ENCODE peak calls at places on chromosomes 4 and X, in ten cellular contexts. One of them, this sample, is unnamed.

GRCh38 chr4:7906171-7906581 is 33.5 kb downstream of the AFAP1 start:
- DNase-seq in Karpas-422: no peak
- DNase-seq in colonic mucosa: no peak
- DNase-seq in adipocyte: no peak
- DNase-seq in neuronal stem cell: no peak
- DNase-seq in astrocyte: peak; percentile 65
- DNase-seq in HepG2: no peak
- DNase-seq in endodermal cell: no peak
- DNase-seq in keratinocyte: no peak
- DNase-seq in IMR-90: peak; percentile 45
- DNase-seq in this sample: no peak

GRCh38 chrX:131288738-131289511 is at the start of gene IGSF1:
- DNase-seq in astrocyte: peak; percentile 20
- DNase-seq in IMR-90: no peak
- DNase-seq in HepG2: peak; percentile 17
- DNase-seq in keratinocyte: no peak
- DNase-seq in Karpas-422: no peak
- DNase-seq in endodermal cell: peak; percentile 92
- DNase-seq in neuronal stem cell: no peak
- DNase-seq in adipocyte: no peak
- DNase-seq in colonic mucosa: no peak
- DNase-seq in this sample: peak; percentile 30

GRCh38 chrX:28549839-28550238 is 37.4 kb upstream of the IL1RAPL1 start:
- DNase-seq in Karpas-422: no peak
- DNase-seq in adipocyte: no peak
- DNase-seq in colonic mucosa: no peak
- DNase-seq in neuronal stem cell: no peak
- DNase-seq in keratinocyte: no peak
- DNase-seq in HepG2: no peak
- DNase-seq in astrocyte: no peak
- DNase-seq in IMR-90: no peak
- DNase-seq in endodermal cell: no peak
- DNase-seq in this sample: no peak

GRCh38 chr4:26482508-26483462 is 7.5 kb downstream of the CCKAR start:
- DNase-seq in keratinocyte: no peak
- DNase-seq in IMR-90: no peak
- DNase-seq in neuronal stem cell: no peak
- DNase-seq in Karpas-422: peak; percentile 20
- DNase-seq in colonic mucosa: no peak
- DNase-seq in adipocyte: no peak
- DNase-seq in astrocyte: peak; percentile 60
- DNase-seq in HepG2: no peak
- DNase-seq in endodermal cell: no peak
- DNase-seq in this sample: no peak

GRCh38 chrX:69179380-69179911 is 14.2 kb upstream of the PJA1 start:
- DNase-seq in IMR-90: peak; percentile 29
- DNase-seq in Karpas-422: no peak
- DNase-seq in colonic mucosa: no peak
- DNase-seq in endodermal cell: peak; percentile 70
- DNase-seq in neuronal stem cell: peak; percentile 64
- DNase-seq in adipocyte: no peak
- DNase-seq in HepG2: no peak
- DNase-seq in keratinocyte: no peak
- DNase-seq in astrocyte: peak; percentile 27
- DNase-seq in this sample: peak; percentile 55

GRCh38 chr4:25128671-25129070 is 31.6 kb downstream of the SEPSECS start:
- DNase-seq in endodermal cell: no peak
- DNase-seq in astrocyte: peak; percentile 60
- DNase-seq in keratinocyte: no peak
- DNase-seq in IMR-90: no peak
- DNase-seq in neuronal stem cell: no peak
- DNase-seq in HepG2: no peak
- DNase-seq in adipocyte: no peak
- DNase-seq in Karpas-422: no peak
- DNase-seq in colonic mucosa: no peak
- DNase-seq in this sample: no peak

GRCh38 chr4:83604315-83604714 is 68.4 kb downstream of the GPAT3 start:
- DNase-seq in astrocyte: no peak
- DNase-seq in neuronal stem cell: no peak
- DNase-seq in adipocyte: no peak
- DNase-seq in IMR-90: no peak
- DNase-seq in HepG2: no peak
- DNase-seq in Karpas-422: no peak
- DNase-seq in colonic mucosa: no peak
- DNase-seq in keratinocyte: no peak
- DNase-seq in endodermal cell: no peak
- DNase-seq in this sample: no peak

GRCh38 chrX:47030339-47030738 is 47.9 kb upstream of the RGN start:
- DNase-seq in adipocyte: peak; percentile 88
- DNase-seq in IMR-90: peak; percentile 68
- DNase-seq in Karpas-422: peak; percentile 86
- DNase-seq in astrocyte: peak; percentile 27
- DNase-seq in endodermal cell: no peak
- DNase-seq in neuronal stem cell: peak; percentile 54
- DNase-seq in HepG2: peak; percentile 53
- DNase-seq in colonic mucosa: peak; percentile 21
- DNase-seq in keratinocyte: no peak
- DNase-seq in this sample: peak; percentile 63

GRCh38 chr4:10587697-10588096 is 96.9 kb downstream of the CLNK start:
- DNase-seq in endodermal cell: no peak
- DNase-seq in neuronal stem cell: no peak
- DNase-seq in keratinocyte: no peak
- DNase-seq in colonic mucosa: no peak
- DNase-seq in astrocyte: peak; percentile 39
- DNase-seq in Karpas-422: no peak
- DNase-seq in IMR-90: no peak
- DNase-seq in adipocyte: no peak
- DNase-seq in HepG2: no peak
- DNase-seq in this sample: no peak

GRCh38 chr4:791866-792630 is 33.9 kb downstream of the CPLX1 start:
- DNase-seq in HepG2: no peak
- DNase-seq in adipocyte: peak; percentile 37
- DNase-seq in colonic mucosa: peak; percentile 56
- DNase-seq in keratinocyte: no peak
- DNase-seq in Karpas-422: peak; percentile 73
- DNase-seq in astrocyte: no peak
- DNase-seq in neuronal stem cell: no peak
- DNase-seq in endodermal cell: peak; percentile 89
- DNase-seq in IMR-90: no peak
- DNase-seq in this sample: no peak

GRCh38 chrX:18424482-18425198 is 768 bp upstream of the CDKL5 start:
- DNase-seq in endodermal cell: no peak
- DNase-seq in astrocyte: peak; percentile 31
- DNase-seq in adipocyte: peak; percentile 48
- DNase-seq in keratinocyte: no peak
- DNase-seq in HepG2: no peak
- DNase-seq in neuronal stem cell: no peak
- DNase-seq in colonic mucosa: peak; percentile 22
- DNase-seq in Karpas-422: peak; percentile 67
- DNase-seq in IMR-90: peak; percentile 70
- DNase-seq in this sample: no peak

GRCh38 chr4:173189117-173189693 is 20.6 kb downstream of the GALNT7 start:
- DNase-seq in colonic mucosa: no peak
- DNase-seq in HepG2: no peak
- DNase-seq in neuronal stem cell: no peak
- DNase-seq in IMR-90: peak; percentile 85
- DNase-seq in endodermal cell: no peak
- DNase-seq in adipocyte: peak; percentile 35
- DNase-seq in keratinocyte: no peak
- DNase-seq in astrocyte: peak; percentile 77
- DNase-seq in Karpas-422: no peak
- DNase-seq in this sample: no peak

GRCh38 chr4:81030617-81031388 is at the start of gene BMP3:
- DNase-seq in neuronal stem cell: peak; percentile 43
- DNase-seq in colonic mucosa: peak; percentile 53
- DNase-seq in HepG2: no peak
- DNase-seq in adipocyte: peak; percentile 69
- DNase-seq in astrocyte: peak; percentile 23
- DNase-seq in IMR-90: peak; percentile 18
- DNase-seq in Karpas-422: no peak
- DNase-seq in keratinocyte: no peak
- DNase-seq in endodermal cell: peak; percentile 81
- DNase-seq in this sample: no peak

GRCh38 chr4:76997454-76997853 is 47.9 kb downstream of the SEPTIN11 start:
- DNase-seq in neuronal stem cell: no peak
- DNase-seq in endodermal cell: no peak
- DNase-seq in astrocyte: no peak
- DNase-seq in keratinocyte: no peak
- DNase-seq in colonic mucosa: no peak
- DNase-seq in adipocyte: no peak
- DNase-seq in HepG2: no peak
- DNase-seq in Karpas-422: no peak
- DNase-seq in IMR-90: no peak
- DNase-seq in this sample: no peak

GRCh38 chr4:41212221-41213203 is 1.8 kb downstream of the APBB2 start:
- DNase-seq in adipocyte: peak; percentile 90
- DNase-seq in neuronal stem cell: no peak
- DNase-seq in IMR-90: peak; percentile 64
- DNase-seq in keratinocyte: no peak
- DNase-seq in HepG2: peak; percentile 64
- DNase-seq in Karpas-422: no peak
- DNase-seq in colonic mucosa: peak; percentile 57
- DNase-seq in endodermal cell: peak; percentile 69
- DNase-seq in astrocyte: peak; percentile 59
- DNase-seq in this sample: peak; percentile 22

GRCh38 chrX:28205905-28206304 is 224.7 kb upstream of the DCAF8L1 start:
- DNase-seq in Karpas-422: no peak
- DNase-seq in adipocyte: no peak
- DNase-seq in IMR-90: no peak
- DNase-seq in endodermal cell: no peak
- DNase-seq in HepG2: no peak
- DNase-seq in neuronal stem cell: no peak
- DNase-seq in astrocyte: no peak
- DNase-seq in colonic mucosa: no peak
- DNase-seq in keratinocyte: no peak
- DNase-seq in this sample: no peak

GRCh38 chrX:41384041-41384705 is 50.2 kb downstream of the DDX3X start:
- DNase-seq in adipocyte: peak; percentile 8
- DNase-seq in HepG2: no peak
- DNase-seq in Karpas-422: no peak
- DNase-seq in keratinocyte: no peak
- DNase-seq in neuronal stem cell: no peak
- DNase-seq in colonic mucosa: peak; percentile 74
- DNase-seq in IMR-90: peak; percentile 86
- DNase-seq in astrocyte: peak; percentile 74
- DNase-seq in endodermal cell: no peak
- DNase-seq in this sample: no peak

GRCh38 chr4:15766821-15767220 is 11.3 kb upstream of the CD38 start:
- DNase-seq in neuronal stem cell: no peak
- DNase-seq in keratinocyte: no peak
- DNase-seq in HepG2: no peak
- DNase-seq in Karpas-422: no peak
- DNase-seq in astrocyte: no peak
- DNase-seq in adipocyte: no peak
- DNase-seq in colonic mucosa: no peak
- DNase-seq in IMR-90: no peak
- DNase-seq in endodermal cell: no peak
- DNase-seq in this sample: no peak
- H3K9ac ChIP-seq in neuronal stem cell: no peak overlapping the region
- H3K9ac ChIP-seq in keratinocyte: no peak overlapping the region
- H3K9ac ChIP-seq in HepG2: no peak overlapping the region
- H3K9ac ChIP-seq in Karpas-422: no peak overlapping the region
- H3K9ac ChIP-seq in astrocyte: no peak overlapping the region
- H3K9ac ChIP-seq in adipocyte: no peak overlapping the region
- H3K9ac ChIP-seq in colonic mucosa: no peak overlapping the region
- H3K9ac ChIP-seq in IMR-90: no peak overlapping the region
- H3K9ac ChIP-seq in endodermal cell: no peak overlapping the region
- H3K9ac ChIP-seq in this sample: no peak overlapping the region

GRCh38 chr4:127959794-127960193 is 5.2 kb downstream of the MFSD8 start:
- DNase-seq in adipocyte: peak; percentile 33
- DNase-seq in neuronal stem cell: no peak
- DNase-seq in IMR-90: peak; percentile 6
- DNase-seq in HepG2: no peak
- DNase-seq in colonic mucosa: no peak
- DNase-seq in keratinocyte: no peak
- DNase-seq in astrocyte: no peak
- DNase-seq in endodermal cell: no peak
- DNase-seq in Karpas-422: no peak
- DNase-seq in this sample: no peak

GRCh38 chr4:127965062-127965802 is at the start of the genes ABHD18 and MFSD8:
- DNase-seq in keratinocyte: peak; percentile 97
- DNase-seq in neuronal stem cell: peak; percentile 97
- DNase-seq in astrocyte: peak; percentile 96
- DNase-seq in Karpas-422: peak; percentile 100
- DNase-seq in IMR-90: peak; percentile 99
- DNase-seq in colonic mucosa: peak; percentile 99
- DNase-seq in endodermal cell: peak; percentile 100
- DNase-seq in HepG2: peak; percentile 97
- DNase-seq in adipocyte: peak; percentile 99
- DNase-seq in this sample: peak; percentile 96

GRCh38 chr4:127968565-127968964 is 3.4 kb downstream of the ABHD18 start:
- DNase-seq in HepG2: no peak
- DNase-seq in endodermal cell: no peak
- DNase-seq in Karpas-422: no peak
- DNase-seq in astrocyte: no peak
- DNase-seq in colonic mucosa: no peak
- DNase-seq in IMR-90: no peak
- DNase-seq in neuronal stem cell: no peak
- DNase-seq in keratinocyte: no peak
- DNase-seq in adipocyte: no peak
- DNase-seq in this sample: no peak

GRCh38 chr4:127967141-127967775 is 2.1 kb downstream of the ABHD18 start:
- DNase-seq in colonic mucosa: no peak
- DNase-seq in HepG2: peak; percentile 10
- DNase-seq in endodermal cell: no peak
- DNase-seq in IMR-90: peak; percentile 66
- DNase-seq in keratinocyte: no peak
- DNase-seq in adipocyte: peak; percentile 29
- DNase-seq in astrocyte: no peak
- DNase-seq in Karpas-422: no peak
- DNase-seq in neuronal stem cell: no peak
- DNase-seq in this sample: no peak

GRCh38 chr4:127965803-127966175 is 583 bp downstream of the ABHD18 start:
- DNase-seq in astrocyte: peak; percentile 5
- DNase-seq in IMR-90: peak; percentile 20
- DNase-seq in adipocyte: peak; percentile 40
- DNase-seq in Karpas-422: peak; percentile 91
- DNase-seq in keratinocyte: no peak
- DNase-seq in neuronal stem cell: no peak
- DNase-seq in endodermal cell: peak; percentile 89
- DNase-seq in HepG2: peak; percentile 73
- DNase-seq in colonic mucosa: peak; percentile 65
- DNase-seq in this sample: no peak
- H3K9ac ChIP-seq in astrocyte: peak overlapping the region; percentile 91
- H3K9ac ChIP-seq in IMR-90: peak overlapping the region; percentile 35
- H3K9ac ChIP-seq in adipocyte: peak overlapping the region; percentile 99
- H3K9ac ChIP-seq in Karpas-422: peak overlapping the region; percentile 85
- H3K9ac ChIP-seq in keratinocyte: peak overlapping the region; percentile 99
- H3K9ac ChIP-seq in neuronal stem cell: peak overlapping the region; percentile 91
- H3K9ac ChIP-seq in endodermal cell: peak overlapping the region; percentile 93
- H3K9ac ChIP-seq in HepG2: peak overlapping the region; percentile 98
- H3K9ac ChIP-seq in colonic mucosa: peak overlapping the region; percentile 98
- H3K9ac ChIP-seq in this sample: peak overlapping the region; percentile 97

GRCh38 chr4:52312722-52313121 is 261.6 kb downstream of the SPATA18 start:
- DNase-seq in astrocyte: no peak
- DNase-seq in neuronal stem cell: no peak
- DNase-seq in IMR-90: no peak
- DNase-seq in colonic mucosa: no peak
- DNase-seq in HepG2: no peak
- DNase-seq in endodermal cell: peak; percentile 64
- DNase-seq in adipocyte: no peak
- DNase-seq in keratinocyte: peak; percentile 38
- DNase-seq in Karpas-422: no peak
- DNase-seq in this sample: peak; percentile 3
- H3K9ac ChIP-seq in astrocyte: no peak overlapping the region
- H3K9ac ChIP-seq in neuronal stem cell: no peak overlapping the region
- H3K9ac ChIP-seq in IMR-90: no peak overlapping the region
- H3K9ac ChIP-seq in colonic mucosa: no peak overlapping the region
- H3K9ac ChIP-seq in HepG2: no peak overlapping the region
- H3K9ac ChIP-seq in endodermal cell: no peak overlapping the region
- H3K9ac ChIP-seq in adipocyte: no peak overlapping the region
- H3K9ac ChIP-seq in keratinocyte: no peak overlapping the region
- H3K9ac ChIP-seq in Karpas-422: no peak overlapping the region
- H3K9ac ChIP-seq in this sample: no peak overlapping the region

GRCh38 chrX:74420194-74421035 is 878 bp upstream of the SLC16A2 start:
- DNase-seq in Karpas-422: no peak
- DNase-seq in colonic mucosa: peak; percentile 51
- DNase-seq in HepG2: no peak
- DNase-seq in IMR-90: peak; percentile 48
- DNase-seq in endodermal cell: peak; percentile 90
- DNase-seq in astrocyte: peak; percentile 54
- DNase-seq in keratinocyte: no peak
- DNase-seq in neuronal stem cell: peak; percentile 48
- DNase-seq in adipocyte: peak; percentile 74
- DNase-seq in this sample: no peak
- H3K9ac ChIP-seq in Karpas-422: no peak overlapping the region
- H3K9ac ChIP-seq in colonic mucosa: no peak overlapping the region
- H3K9ac ChIP-seq in HepG2: no peak overlapping the region
- H3K9ac ChIP-seq in IMR-90: peak overlapping the region; percentile 80
- H3K9ac ChIP-seq in endodermal cell: peak overlapping the region; percentile 15
- H3K9ac ChIP-seq in astrocyte: peak overlapping the region; percentile 85
- H3K9ac ChIP-seq in keratinocyte: peak overlapping the region; percentile 75
- H3K9ac ChIP-seq in neuronal stem cell: peak overlapping the region; percentile 86
- H3K9ac ChIP-seq in adipocyte: peak overlapping the region; percentile 90
- H3K9ac ChIP-seq in this sample: peak overlapping the region; percentile 85

This sample was measured in NT2/D1.